ENCODE peak calls at places on chromosomes 4 and X, in eight cellular contexts. O, R, Y, T, C, L, I and J are unnamed samples.

GRCh38 chrX:39065051-39065871 is 264.0 kb downstream of the MID1IP1 start:
- DNase-seq in O (no peak), R (no peak), Y (no peak), T (peak), C (no peak), L (no peak), I (no peak), J (no peak)

GRCh38 chr4:174009686-174010451 is 273.6 kb downstream of the FBXO8 start:
- DNase-seq in O (no peak), R (no peak), Y (no peak), T (no peak), C (no peak), L (no peak), I (no peak), J (no peak)

GRCh38 chr4:93751410-93751809 is 77.1 kb upstream of the ATOH1 start:
- DNase-seq in O (no peak), R (no peak), Y (no peak), T (no peak), C (no peak), L (no peak), I (no peak), J (no peak)

GRCh38 chr4:9762823-9763475 is 18.5 kb upstream of the DRD5 start:
- DNase-seq in O (peak), R (peak), Y (peak), T (peak), C (peak), L (peak), I (peak), J (peak)

GRCh38 chr4:108466936-108467902 is 153.2 kb upstream of the RPL34 start:
- DNase-seq in O (peak), R (peak), Y (peak), T (no peak), C (peak), L (no peak), I (peak), J (no peak)

GRCh38 chrX:154490021-154490413 is 412 bp downstream of the SLC10A3 start:
- DNase-seq in O (peak), R (no peak), Y (no peak), T (no peak), C (peak), L (peak), I (no peak), J (no peak)

GRCh38 chrX:13102636-13103035 is 58.2 kb upstream of the FAM9C start:
- DNase-seq in O (no peak), R (no peak), Y (no peak), T (no peak), C (peak), L (no peak), I (no peak), J (no peak)

GRCh38 chr4:40305329-40306193 is 29.6 kb upstream of the CHRNA9 start:
- DNase-seq in O (no peak), R (no peak), Y (peak), T (no peak), C (no peak), L (peak), I (no peak), J (no peak)

GRCh38 chr4:70994069-70994366 is 569 bp downstream of the DCK start:
- DNase-seq in O (no peak), R (no peak), Y (no peak), T (no peak), C (no peak), L (no peak), I (no peak), J (no peak)

GRCh38 chrX:1045680-1046314 is 166.7 kb downstream of the CRLF2 start:
- DNase-seq in O (no peak), R (no peak), Y (no peak), T (no peak), C (no peak), L (no peak), I (no peak), J (no peak)

GRCh38 chr4:112075129-112075753 is 70.0 kb upstream of the FAM241A start:
- DNase-seq in O (peak), R (peak), Y (peak), T (peak), C (peak), L (peak), I (no peak), J (no peak)

GRCh38 chr4:46179356-46179755 is 55.5 kb upstream of the GABRG1 start:
- DNase-seq in O (no peak), R (no peak), Y (no peak), T (no peak), C (no peak), L (no peak), I (no peak), J (no peak)

GRCh38 chr4:39710098-39710896 is 12.4 kb downstream of the UBE2K start:
- DNase-seq in O (no peak), R (no peak), Y (no peak), T (no peak), C (no peak), L (no peak), I (no peak), J (no peak)

GRCh38 chrX:101071585-101071984 is 7.1 kb upstream of the TMEM35A start:
- DNase-seq in O (no peak), R (no peak), Y (no peak), T (no peak), C (no peak), L (no peak), I (no peak), J (no peak)

GRCh38 chrX:39728025-39728424 is 369.7 kb downstream of the BCOR start:
- DNase-seq in O (no peak), R (peak), Y (no peak), T (no peak), C (no peak), L (no peak), I (no peak), J (no peak)

GRCh38 chrX:115350696-115351408 is 61.3 kb downstream of the LUZP4 start:
- DNase-seq in O (no peak), R (no peak), Y (no peak), T (no peak), C (peak), L (no peak), I (no peak), J (no peak)

GRCh38 chrX:111151764-111152163 is 55.8 kb downstream of the PAK3 start:
- DNase-seq in O (no peak), R (no peak), Y (no peak), T (no peak), C (no peak), L (no peak), I (no peak), J (no peak)

GRCh38 chr4:28557755-28558154 is 1697.1 kb downstream of the STIM2 start:
- DNase-seq in O (peak), R (no peak), Y (no peak), T (no peak), C (peak), L (no peak), I (no peak), J (no peak)

GRCh38 chr4:27692098-27692679 is 831.5 kb downstream of the STIM2 start:
- DNase-seq in O (peak), R (peak), Y (peak), T (peak), C (peak), L (peak), I (no peak), J (no peak)

GRCh38 chr4:8330821-8331566 is 61.4 kb downstream of the HTRA3 start:
- DNase-seq in O (peak), R (no peak), Y (no peak), T (no peak), C (no peak), L (no peak), I (no peak), J (no peak)

GRCh38 chr4:167956676-167957075 is 135.7 kb upstream of the ANXA10 start:
- DNase-seq in O (peak), R (no peak), Y (no peak), T (no peak), C (no peak), L (no peak), I (no peak), J (no peak)

GRCh38 chr4:74267998-74268606 is 40.2 kb upstream of the EPGN start:
- DNase-seq in O (peak), R (no peak), Y (no peak), T (no peak), C (peak), L (no peak), I (peak), J (no peak)

GRCh38 chr4:12173496-12173895 is 744.8 kb upstream of the HS3ST1 start:
- DNase-seq in O (no peak), R (no peak), Y (no peak), T (no peak), C (no peak), L (no peak), I (no peak), J (no peak)

GRCh38 chr4:12170308-12170707 is 741.6 kb upstream of the HS3ST1 start:
- DNase-seq in O (no peak), R (no peak), Y (no peak), T (no peak), C (no peak), L (no peak), I (no peak), J (no peak)

DNA sequence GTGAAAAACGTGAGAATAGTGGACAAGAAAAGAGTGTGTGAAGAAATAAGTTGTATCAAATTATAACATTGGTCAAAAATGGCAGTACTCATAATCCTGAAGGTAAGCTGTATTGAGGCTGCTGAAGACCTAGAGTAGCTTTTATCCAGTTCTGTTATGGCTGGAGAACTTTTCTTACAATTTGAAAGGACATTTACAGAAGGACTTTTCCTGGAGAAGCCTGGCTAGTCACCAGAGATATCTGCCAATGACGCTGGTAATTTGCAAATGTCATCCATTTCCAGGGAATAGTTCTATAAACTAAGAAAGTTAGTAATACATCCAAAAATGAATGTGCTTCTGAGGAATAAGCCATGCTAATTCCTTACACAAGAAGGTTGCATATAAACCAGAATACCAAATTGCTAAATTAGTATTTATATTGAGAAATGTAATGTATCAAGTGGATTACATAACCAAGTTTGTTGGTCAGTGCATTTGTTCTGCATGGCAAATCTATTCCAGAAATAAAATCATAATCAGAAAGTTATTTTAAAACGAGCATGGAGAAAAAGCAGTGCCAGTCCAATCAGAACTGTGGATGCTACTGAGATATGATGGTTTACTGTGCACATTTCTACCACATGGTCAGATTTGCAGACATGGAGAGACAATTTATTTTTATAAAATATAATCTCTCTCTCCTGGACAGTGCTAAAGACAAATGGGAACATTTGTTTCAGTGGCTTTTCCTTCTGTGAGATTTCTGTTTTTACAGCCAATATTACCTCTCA is 743.7 kb upstream of the HS3ST1 start:
- DNase-seq in O (no peak), R (no peak), Y (no peak), T (no peak), C (no peak), L (no peak), I (no peak), J (no peak)
- TF ChIP-seq CTCF in O (no peak), R (no peak), Y (no peak), T (no peak), C (no peak), L (no peak), I (no peak), J (no peak)

GRCh38 chr4:6224725-6225124 is 24.4 kb upstream of the JAKMIP1 start:
- DNase-seq in O (no peak), R (no peak), Y (no peak), T (no peak), C (no peak), L (no peak), I (no peak), J (no peak)

GRCh38 chr4:6227412-6228157 is 27.2 kb upstream of the JAKMIP1 start:
- DNase-seq in O (no peak), R (no peak), Y (no peak), T (no peak), C (no peak), L (no peak), I (no peak), J (no peak)

GRCh38 chr4:6222761-6223292 is 22.5 kb upstream of the JAKMIP1 start:
- DNase-seq in O (no peak), R (no peak), Y (no peak), T (peak), C (no peak), L (no peak), I (no peak), J (no peak)

GRCh38 chr4:6226506-6226905 is 26.2 kb upstream of the JAKMIP1 start:
- DNase-seq in O (no peak), R (no peak), Y (no peak), T (no peak), C (no peak), L (no peak), I (no peak), J (no peak)

DNA sequence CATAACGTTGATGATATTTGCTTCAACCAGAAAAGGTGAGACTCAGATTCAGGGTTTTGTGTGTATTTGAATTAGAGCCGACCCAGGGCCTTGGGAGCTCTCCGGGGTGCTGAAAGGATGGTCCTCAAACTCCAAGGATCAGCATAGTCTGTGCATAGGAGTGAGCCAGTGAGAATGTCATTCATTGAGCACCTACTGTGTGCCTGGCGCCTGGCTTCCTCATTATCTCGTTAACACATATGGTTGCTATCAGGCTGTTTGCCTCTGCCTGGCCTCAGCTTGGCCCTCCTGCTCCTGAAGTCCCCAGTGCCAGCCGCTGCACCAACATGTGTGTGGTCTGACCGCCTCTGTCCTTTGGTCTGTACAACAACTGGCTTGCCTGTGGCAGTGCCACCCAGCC is 25.1 kb upstream of the JAKMIP1 start:
- DNase-seq in O (peak), R (no peak), Y (peak), T (peak), C (peak), L (peak), I (no peak), J (peak)
- TF ChIP-seq CTCF in O (no peak), R (no peak), Y (no peak), T (no peak), C (no peak), L (no peak), I (no peak), J (no peak)

GRCh38 chr4:143184217-143184502 is 557 bp upstream of the USP38 start:
- DNase-seq in O (no peak), R (no peak), Y (no peak), T (no peak), C (no peak), L (peak), I (no peak), J (no peak)

GRCh38 chr4:143183513-143184216 is 1.1 kb upstream of the USP38 start:
- DNase-seq in O (no peak), R (no peak), Y (no peak), T (no peak), C (no peak), L (no peak), I (no peak), J (no peak)

GRCh38 chr4:143184503-143185252 is at the start of gene USP38:
- DNase-seq in O (peak), R (peak), Y (peak), T (peak), C (peak), L (peak), I (peak), J (peak)

DNA sequence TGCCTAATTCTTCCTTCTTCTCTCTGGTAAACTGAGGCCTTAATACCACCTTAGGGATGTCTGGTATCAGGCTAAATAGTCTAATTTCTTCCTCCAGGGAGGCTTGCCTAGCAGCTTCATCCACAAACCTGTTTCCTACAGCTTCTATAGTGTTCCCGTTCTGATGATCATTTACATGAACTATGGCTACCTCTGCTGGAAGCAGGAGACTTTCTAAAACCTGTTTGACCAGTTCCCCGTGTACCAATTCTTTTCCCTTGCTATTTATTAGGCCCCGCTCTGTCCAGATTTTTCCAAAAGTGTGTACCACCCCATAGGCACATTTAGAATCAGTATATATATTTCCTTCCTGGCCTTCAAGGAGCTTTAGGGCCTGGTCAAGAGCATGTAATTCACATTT is 5.8 kb upstream of the USP38 start:
- DNase-seq in O (no peak), R (no peak), Y (no peak), T (no peak), C (no peak), L (no peak), I (no peak), J (no peak)
- TF ChIP-seq CTCF in O (no peak), R (no peak), Y (no peak), T (no peak), C (no peak), L (no peak), I (no peak), J (no peak)

GRCh38 chr4:119498520-119498919 is 130.1 kb downstream of the PDE5A start:
- DNase-seq in O (peak), R (no peak), Y (no peak), T (no peak), C (no peak), L (no peak), I (no peak), J (no peak)

GRCh38 chr4:119489305-119489704 is 139.3 kb downstream of the PDE5A start:
- DNase-seq in O (no peak), R (no peak), Y (no peak), T (no peak), C (no peak), L (no peak), I (no peak), J (no peak)

GRCh38 chr4:119490335-119490734 is 138.3 kb downstream of the PDE5A start:
- DNase-seq in O (peak), R (no peak), Y (no peak), T (peak), C (peak), L (peak), I (no peak), J (no peak)

DNA sequence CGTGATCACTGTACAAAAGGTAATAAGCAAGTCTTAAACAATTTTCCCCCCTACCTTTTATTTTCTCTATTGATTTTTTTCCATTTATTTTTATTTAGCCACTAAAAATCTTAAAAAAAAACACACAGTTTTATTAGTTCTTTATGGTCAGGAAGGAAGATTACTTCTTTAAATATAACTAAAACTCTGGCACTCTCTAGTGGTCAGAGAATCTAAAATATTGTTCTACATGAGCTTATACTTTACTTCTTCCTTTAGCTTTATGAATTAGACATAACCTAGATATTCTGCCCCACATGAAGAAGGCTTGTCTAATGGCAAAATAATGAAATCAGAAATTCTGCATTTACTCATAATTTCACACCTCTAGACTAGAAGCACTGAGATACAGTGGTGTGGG is 135.2 kb downstream of the PDE5A start:
- DNase-seq in O (no peak), R (no peak), Y (no peak), T (no peak), C (peak), L (peak), I (no peak), J (no peak)
- TF ChIP-seq CTCF in O (no peak), R (no peak), Y (peak), T (peak), C (peak), L (peak), I (no peak), J (no peak)